ENCODE peak calls at places on chromosomes 7 and 10, in six cellular contexts. P is GM12891, Q is HepG2, N is H1, C is K562, K is GM12878. L is an unnamed sample.

GRCh38 chr10:78770167-78771090 is 298.3 kb upstream of the ZMIZ1 start:
- DNase-seq in P (no peak), Q (no peak), N (no peak), C (no peak), K (no peak), L (no peak)

GRCh38 chr10:51886438-51887068 is 187.2 kb upstream of the CSTF2T start:
- DNase-seq in P (no peak), Q (no peak), N (no peak), C (no peak), K (no peak), L (no peak)

GRCh38 chr7:37908221-37908788 is 8.3 kb downstream of the SFRP4 start:
- DNase-seq in P (no peak), Q (no peak), N (no peak), C (no peak), K (no peak), L (no peak)

GRCh38 chr7:27782849-27783248 is 42.9 kb downstream of the TAX1BP1 start:
- DNase-seq in P (no peak), Q (no peak), N (no peak), C (no peak), K (no peak), L (no peak)

GRCh38 chr10:69285699-69286098 is 7.4 kb downstream of the HK1 start:
- DNase-seq in P (no peak), Q (no peak), N (no peak), C (no peak), K (no peak), L (no peak)

GRCh38 chr7:50449881-50450690 is at the start of gene FIGNL1:
- DNase-seq in P (peak; percentile 76), Q (peak; percentile 61), N (peak; percentile 78), C (peak; percentile 85), K (peak; percentile 59), L (peak; percentile 68)

GRCh38 chr10:132403511-132404168 is 6.6 kb downstream of the PWWP2B start:
- DNase-seq in P (no peak), Q (no peak), N (no peak), C (no peak), K (no peak), L (no peak)

GRCh38 chr7:22442187-22442886 is 57.7 kb downstream of the STEAP1B start:
- DNase-seq in P (no peak), Q (peak; percentile 93), N (no peak), C (no peak), K (no peak), L (no peak)

GRCh38 chr10:103712898-103713498 is 142.4 kb downstream of the SH3PXD2A start:
- DNase-seq in P (peak; percentile 66), Q (peak; percentile 57), N (peak; percentile 98), C (peak; percentile 61), K (no peak), L (peak; percentile 59)

GRCh38 chr7:106774213-106774767 is 90.8 kb upstream of the PIK3CG start:
- DNase-seq in P (no peak), Q (no peak), N (no peak), C (no peak), K (no peak), L (no peak)

GRCh38 chr7:1850976-1851571 is 181.0 kb downstream of the ELFN1 start:
- DNase-seq in P (no peak), Q (no peak), N (no peak), C (no peak), K (no peak), L (no peak)
- TF ChIP-seq POLR2A in P (no peak), Q (no peak), N (no peak), C (no peak), K (no peak), L (no peak)

DNA sequence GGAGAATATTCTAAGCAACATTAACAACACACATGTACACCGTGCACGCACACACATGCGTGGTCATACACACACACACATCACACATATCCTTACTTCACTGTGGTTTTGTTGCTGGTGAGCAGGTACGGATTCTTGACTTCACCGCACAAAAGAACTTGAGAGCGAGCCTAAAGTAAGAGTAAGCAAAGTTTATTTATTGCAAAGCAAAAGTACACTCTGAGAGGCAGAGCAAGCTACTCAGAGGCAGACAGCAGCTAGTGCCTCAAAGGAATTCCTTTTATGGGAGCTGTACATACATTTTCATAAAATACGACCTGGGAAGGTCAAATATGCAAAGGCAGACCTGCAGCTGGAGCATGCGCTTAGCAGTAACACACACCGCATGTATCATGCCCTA is 16.3 kb upstream of the GPR37 start:
- DNase-seq in P (no peak), Q (no peak), N (no peak), C (no peak), K (no peak), L (no peak)
- TF ChIP-seq TAF1 in P (no peak), Q (no peak), N (no peak), C (no peak), K (no peak), L (no peak)

GRCh38 chr7:32891800-32892520 is 400 bp upstream of the KBTBD2 start:
- DNase-seq in P (peak; percentile 71), Q (peak; percentile 97), N (peak; percentile 95), C (peak; percentile 89), K (peak; percentile 84), L (peak; percentile 69)
- TF ChIP-seq POLR2A in P (peak; percentile 85), Q (peak; percentile 81), N (no peak), C (peak; percentile 83), K (peak; percentile 47), L (peak; percentile 85)

DNA sequence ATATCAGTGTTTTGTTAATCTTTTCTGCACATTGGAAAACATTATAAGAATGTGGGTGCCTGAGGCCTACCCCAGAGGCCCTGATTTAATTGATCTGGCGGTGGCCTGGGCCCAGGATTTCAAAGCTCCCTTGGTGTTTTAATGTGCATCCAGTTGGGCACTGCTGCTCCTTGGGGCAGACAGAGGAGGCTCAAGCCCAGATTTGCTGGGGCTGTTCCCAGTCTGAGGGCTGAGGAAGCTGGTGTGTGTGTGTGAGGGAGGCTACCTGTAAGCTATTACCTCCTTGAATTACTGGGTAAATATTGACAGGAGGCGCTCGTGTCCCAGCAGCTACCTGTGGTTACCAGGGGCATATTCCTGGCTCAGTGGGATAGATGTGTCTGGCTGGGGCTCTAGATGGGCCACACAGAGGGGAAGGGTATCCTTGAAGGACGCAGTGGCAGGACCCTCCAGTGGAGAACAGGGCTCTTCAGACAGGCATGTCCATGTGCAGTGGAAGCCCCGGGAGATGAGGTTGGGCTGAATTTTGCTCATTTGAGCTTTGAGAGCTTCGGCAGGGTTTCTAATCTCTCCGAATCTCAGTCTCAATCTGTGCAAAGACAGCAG is 975.4 kb upstream of the ZNF722 start:
- DNase-seq in P (no peak), Q (no peak), N (no peak), C (no peak), K (no peak), L (no peak)
- TF ChIP-seq TAF1 in P (no peak), Q (no peak), N (no peak), C (no peak), K (no peak), L (no peak)

L was measured in GM12892.